ENCODE peak calls at places on chromosomes 2 and 18, in four cellular contexts. M is BJ, R is choroid plexus epithelial cell, G is astrocyte of the cerebellum. I is an unnamed sample.

GRCh38 chr2:69196327-69197117 is 183.5 kb downstream of the ANTXR1 start:
- DNase-seq in R (peak), G (peak), M (peak), I (peak)

GRCh38 chr2:202005272-202005887 is 28.3 kb upstream of the FZD7 start:
- DNase-seq in R (no peak), M (no peak), G (no peak), I (no peak)

GRCh38 chr2:173997269-173997668 is 32.1 kb upstream of the SP3 start:
- DNase-seq in G (no peak), M (no peak), R (peak), I (no peak)

GRCh38 chr2:102735431-102736130 is 26.2 kb upstream of the TMEM182 start:
- DNase-seq in M (no peak), G (no peak), R (peak), I (no peak)

GRCh38 chr18:66168834-66169233 is 418.0 kb downstream of the CDH7 start:
- DNase-seq in M (no peak), G (no peak), R (no peak), I (no peak)

GRCh38 chr2:58541511-58541910 is 300.4 kb upstream of the FANCL start:
- DNase-seq in R (no peak), G (no peak), M (no peak), I (no peak)

GRCh38 chr18:72160504-72161445 is 383.4 kb downstream of the CBLN2 start:
- DNase-seq in M (no peak), G (no peak), R (no peak), I (no peak)

GRCh38 chr2:97708608-97709007 is 4.8 kb upstream of the ZAP70 start:
- DNase-seq in R (no peak), M (no peak), G (no peak), I (no peak)

GRCh38 chr2:118118479-118118878 is 30.2 kb downstream of the INSIG2 start:
- DNase-seq in R (no peak), G (no peak), M (no peak), I (no peak)

GRCh38 chr18:3086865-3087264 is 73.9 kb upstream of the LPIN2 start:
- DNase-seq in R (no peak), G (no peak), M (no peak), I (no peak)

GRCh38 chr2:120418174-120418787 is 72.3 kb downstream of the INHBB start:
- DNase-seq in G (no peak), R (no peak), M (no peak), I (no peak)

GRCh38 chr2:212451786-212452200 is 86.8 kb downstream of the ERBB4 start:
- DNase-seq in M (peak), R (peak), G (peak), I (peak)

GRCh38 chr2:109377976-109378375 is 235.8 kb downstream of the SEPTIN10 start:
- DNase-seq in R (no peak), G (no peak), M (no peak), I (no peak)

GRCh38 chr2:23658466-23658942 is 268.4 kb downstream of the ATAD2B start:
- DNase-seq in G (no peak), R (peak), M (no peak), I (no peak)

GRCh38 chr2:166088634-166089033 is 39.2 kb downstream of the SCN1A start:
- DNase-seq in R (peak), G (no peak), M (no peak), I (no peak)

GRCh38 chr2:33457588-33458247 is 18.7 kb upstream of the RASGRP3 start:
- DNase-seq in M (no peak), R (peak), G (no peak), I (no peak)

GRCh38 chr2:155546715-155547555 is 785.6 kb downstream of the NR4A2 start:
- DNase-seq in R (no peak), M (no peak), G (no peak), I (no peak)

GRCh38 chr18:711330-711692 is 1.1 kb downstream of the ENOSF1 start:
- DNase-seq in R (no peak), G (no peak), M (no peak), I (no peak)

GRCh38 chr2:29376541-29376940 is 261.3 kb downstream of the CLIP4 start:
- DNase-seq in R (no peak), M (no peak), G (no peak), I (no peak)

GRCh38 chr2:215736653-215737290 is 276.6 kb downstream of the MREG start:
- DNase-seq in G (no peak), R (peak), M (peak), I (no peak)

GRCh38 chr2:196066794-196067382 is 1.7 kb downstream of the DNAH7 start:
- DNase-seq in G (peak), R (peak), M (no peak), I (no peak)

GRCh38 chr2:219488149-219488843 is 10.4 kb upstream of the GMPPA start:
- DNase-seq in G (no peak), M (no peak), R (no peak), I (no peak)

GRCh38 chr2:127143851-127144782 is 37.2 kb upstream of the BIN1 start:
- DNase-seq in G (no peak), R (peak), M (no peak), I (no peak)

GRCh38 chr2:128469203-128469602 is 150.5 kb upstream of the HS6ST1 start:
- DNase-seq in M (no peak), R (peak), G (no peak), I (no peak)

GRCh38 chr2:62817995-62818713 is 112.6 kb downstream of the EHBP1 start:
- DNase-seq in R (peak), G (no peak), M (no peak), I (no peak)

GRCh38 chr18:812123-812672 is at the start of gene YES1:
- DNase-seq in M (no peak), G (no peak), R (peak), I (no peak)

GRCh38 chr2:99694331-99694730 is 204.5 kb upstream of the REV1 start:
- DNase-seq in R (no peak), M (no peak), G (no peak), I (no peak)

GRCh38 chr2:226440119-226440917 is 359.3 kb downstream of the IRS1 start:
- DNase-seq in M (no peak), R (no peak), G (no peak), I (no peak)

GRCh38 chr18:74222710-74223497 is 68.9 kb downstream of the CYB5A start:
- DNase-seq in M (no peak), G (no peak), R (no peak), I (no peak)

GRCh38 chr2:144707927-144708326 is 188.0 kb upstream of the ZEB2 start:
- DNase-seq in R (no peak), M (no peak), G (no peak), I (peak)

GRCh38 chr2:79580175-79580574 is 67.3 kb downstream of the CTNNA2 start:
- DNase-seq in G (peak), R (no peak), M (no peak), I (no peak)

GRCh38 chr2:191056218-191056617 is 42.2 kb upstream of the STAT1 start:
- DNase-seq in R (peak), M (no peak), G (no peak), I (no peak)

GRCh38 chr2:231530099-231531085 is at the start of gene NMUR1:
- DNase-seq in G (no peak), R (no peak), M (no peak), I (no peak)
- H3K4me3 ChIP-seq in G (no peak), R (no peak), M (no peak), I (peak)

GRCh38 chr2:13201924-13202323 is 485.2 kb downstream of the TRIB2 start:
- DNase-seq in R (peak), G (no peak), M (no peak), I (no peak)
- TF ChIP-seq CTCF in R (peak), G (peak), M (no peak), I (no peak)

GRCh38 chr2:39405364-39405763 is 31.7 kb downstream of the MAP4K3 start:
- DNase-seq in G (no peak), M (no peak), R (no peak), I (no peak)

GRCh38 chr2:39411186-39411944 is 25.7 kb downstream of the MAP4K3 start:
- DNase-seq in R (peak), M (peak), G (peak), I (peak)

GRCh38 chr2:39409697-39410389 is 27.2 kb downstream of the MAP4K3 start:
- DNase-seq in G (no peak), M (no peak), R (no peak), I (no peak)

GRCh38 chr2:39408351-39409136 is 28.5 kb downstream of the MAP4K3 start:
- DNase-seq in G (no peak), M (no peak), R (no peak), I (no peak)

GRCh38 chr2:39407516-39408296 is 29.4 kb downstream of the MAP4K3 start:
- DNase-seq in R (no peak), G (no peak), M (no peak), I (no peak)
- H3K4me3 ChIP-seq in R (no peak), G (no peak), M (no peak), I (no peak)

GRCh38 chr2:139876964-139877363 is 1096.8 kb upstream of the NXPH2 start:
- DNase-seq in G (no peak), M (no peak), R (no peak), I (no peak)

GRCh38 chr2:139872032-139872431 is 1091.8 kb upstream of the NXPH2 start:
- DNase-seq in G (no peak), M (no peak), R (no peak), I (no peak)

GRCh38 chr2:139872503-139872902 is 1092.3 kb upstream of the NXPH2 start:
- DNase-seq in R (no peak), G (no peak), M (no peak), I (no peak)

GRCh38 chr2:139876321-139876720 is 1096.1 kb upstream of the NXPH2 start:
- DNase-seq in M (no peak), G (no peak), R (peak), I (no peak)
- TF ChIP-seq CTCF in M (no peak), G (no peak), R (no peak), I (no peak)

GRCh38 chr18:45686892-45687611 is 36.9 kb upstream of the SLC14A1 start:
- DNase-seq in R (peak), M (no peak), G (no peak), I (no peak)

GRCh38 chr18:45688113-45688512 is 35.9 kb upstream of the SLC14A1 start:
- DNase-seq in G (no peak), R (peak), M (no peak), I (no peak)

GRCh38 chr18:45688834-45689233 is 35.1 kb upstream of the SLC14A1 start:
- DNase-seq in R (peak), G (no peak), M (no peak), I (no peak)

GRCh38 chr18:45689386-45689785 is 34.6 kb upstream of the SLC14A1 start:
- DNase-seq in M (no peak), G (no peak), R (no peak), I (no peak)

DNA sequence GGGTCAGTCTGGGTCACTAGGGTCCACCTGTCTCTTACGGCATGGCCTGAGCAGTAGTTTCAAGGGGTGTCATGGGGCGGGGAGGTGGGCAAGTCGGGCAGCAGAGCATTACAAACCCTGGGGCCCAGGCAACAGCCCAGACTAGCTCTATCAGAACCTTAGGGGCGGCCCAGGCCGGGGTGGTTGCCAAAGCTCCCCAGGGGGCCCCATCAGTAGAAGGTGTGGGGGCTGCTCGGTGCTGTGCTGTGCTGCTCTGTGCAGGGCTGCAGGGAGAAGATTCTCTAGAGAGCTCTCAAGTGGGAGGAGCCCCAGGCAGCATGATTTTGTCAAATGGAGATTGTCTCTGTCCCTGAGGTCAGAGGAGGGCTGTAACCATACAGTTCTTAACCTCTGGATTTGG is 36.4 kb upstream of the SLC14A1 start:
- DNase-seq in R (peak), G (no peak), M (no peak), I (no peak)
- H3K4me3 ChIP-seq in R (no peak), G (no peak), M (no peak), I (no peak)

GRCh38 chr18:73220639-73221038 is 352.9 kb upstream of the NETO1 start:
- DNase-seq in R (no peak), G (no peak), M (no peak), I (no peak)
- TF ChIP-seq CTCF in R (no peak), G (no peak), M (no peak), I (no peak)

GRCh38 chr2:152396051-152396511 is 61.1 kb downstream of the FMNL2 start:
- DNase-seq in M (no peak), G (no peak), R (peak), I (no peak)
- H3K4me3 ChIP-seq in M (peak), G (no peak), R (peak), I (peak)

DNA sequence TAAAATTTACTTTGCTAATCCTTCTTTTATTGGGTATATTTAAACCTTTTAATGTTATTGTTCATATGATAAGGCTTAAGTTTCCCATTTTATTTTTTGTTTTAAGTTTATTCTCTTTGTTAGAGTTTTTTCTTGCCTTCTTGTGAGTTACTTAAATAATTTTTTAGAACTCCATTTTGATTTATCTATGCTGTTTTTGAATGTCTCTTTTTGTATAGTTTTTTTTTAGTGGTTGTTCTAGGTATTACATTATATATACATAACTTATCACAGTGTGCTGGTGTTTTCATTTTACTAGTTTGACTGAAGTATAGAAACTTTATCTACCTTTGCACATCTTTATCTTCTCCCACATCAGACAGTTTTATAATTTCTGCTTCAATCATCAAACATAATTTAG is 49.4 kb upstream of the TGFA start:
- DNase-seq in R (no peak), G (no peak), M (no peak), I (no peak)
- TF ChIP-seq CTCF in R (no peak), G (no peak), M (no peak), I (no peak)